ENCODE peak calls at places on chromosomes 6 and 20, in nine cellular contexts. I is aorta; X is uterus; Q is endodermal cell; J is DND-41; Z is effector memory CD4-positive, alpha-beta T cell; N is left ventricle myocardium inferior; M is left lung; R is A549. F is an unnamed sample.
A peak's percentile ranks its signal among the peaks of the same experiment; 100 is the strongest.

GRCh38 chr20:60046011-60046413 is 87.8 kb downstream of the CDH26 start:
- DNase-seq in Z (no peak), N (no peak), R (no peak), M (no peak), J (no peak), X (no peak), I (no peak), Q (no peak), F (no peak)

GRCh38 chr6:90885611-90886056 is 298.8 kb upstream of the MAP3K7 start:
- DNase-seq in Z (no peak), R (no peak), J (no peak), X (no peak), Q (peak; percentile 63), I (no peak), M (no peak), N (no peak), F (no peak)

GRCh38 chr6:129844118-129844891 is 16.8 kb downstream of the TMEM244 start:
- DNase-seq in X (no peak), Q (peak; percentile 75), R (no peak), N (no peak), J (no peak), M (no peak), Z (no peak), I (no peak), F (no peak)

GRCh38 chr6:26445934-26446667 is 5.8 kb downstream of the BTN3A3 start:
- DNase-seq in N (no peak), M (no peak), Q (no peak), I (no peak), R (no peak), Z (peak; percentile 16), J (no peak), X (no peak), F (no peak)

GRCh38 chr6:30914076-30914853 is at the start of gene VARS2:
- DNase-seq in N (peak; percentile 91), Z (peak; percentile 85), J (peak; percentile 90), Q (peak; percentile 94), I (peak; percentile 96), X (peak; percentile 93), M (peak; percentile 92), R (peak; percentile 88), F (peak; percentile 95)

GRCh38 chr6:108113557-108114519 is 39.3 kb upstream of the OSTM1 start:
- DNase-seq in J (peak; percentile 38), Q (peak; percentile 90), Z (no peak), N (peak; percentile 16), M (no peak), R (peak; percentile 34), X (no peak), I (no peak), F (no peak)

GRCh38 chr20:35085477-35086225 is 7.0 kb downstream of the TRPC4AP start:
- DNase-seq in M (no peak), R (no peak), Q (no peak), J (peak; percentile 55), N (no peak), Z (no peak), I (no peak), X (no peak), F (no peak)

GRCh38 chr20:30502670-30503069 is 754.8 kb upstream of the DEFB115 start:
- DNase-seq in X (no peak), M (no peak), I (no peak), N (no peak), Q (no peak), R (no peak), J (no peak), Z (no peak), F (no peak)

GRCh38 chr6:137936798-137937197 is 69.7 kb downstream of the TNFAIP3 start:
- DNase-seq in M (no peak), R (no peak), Z (no peak), Q (no peak), J (no peak), I (no peak), X (no peak), N (no peak), F (no peak)

GRCh38 chr6:91097316-91097878 is 510.5 kb upstream of the MAP3K7 start:
- DNase-seq in N (peak; percentile 56), I (no peak), X (peak; percentile 17), J (no peak), Z (no peak), R (no peak), Q (no peak), M (peak; percentile 37), F (no peak)

DNA sequence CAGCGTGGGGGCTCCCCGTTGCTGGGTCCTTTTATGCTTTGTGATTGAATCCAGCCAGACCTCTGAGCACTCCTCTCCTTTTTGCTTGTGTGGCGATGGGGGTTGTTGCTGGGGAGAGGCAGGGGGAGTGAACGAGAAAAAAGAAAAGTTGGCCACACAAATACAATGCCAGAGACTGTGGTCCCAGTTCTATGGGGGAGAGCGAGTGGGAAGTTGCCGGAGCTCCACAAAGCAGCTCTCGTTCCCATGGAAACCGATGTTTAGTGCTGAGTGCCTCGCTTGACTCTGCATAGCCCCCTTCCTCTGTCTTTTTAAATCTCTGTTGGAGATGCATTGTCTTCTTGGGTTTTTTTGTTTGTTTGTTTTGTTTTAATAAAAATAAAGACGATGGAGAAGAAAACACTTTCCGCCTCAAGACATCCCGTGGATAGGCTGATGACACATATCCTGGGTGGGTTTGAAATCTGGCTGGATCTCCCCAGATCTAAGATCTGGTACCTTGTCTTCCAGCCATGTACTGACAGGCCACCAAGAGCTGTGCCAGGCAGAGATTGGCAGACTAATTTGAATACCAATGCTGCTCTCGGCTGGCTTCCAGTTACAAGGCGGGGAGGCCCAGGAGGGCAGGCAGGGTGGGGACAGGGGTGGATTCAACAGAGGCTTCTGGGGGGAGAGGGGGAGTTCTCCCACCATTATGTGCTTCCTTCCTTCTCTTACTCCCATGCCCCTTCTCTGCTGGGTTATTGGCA is 529.3 kb downstream of the QKI start:
- DNase-seq in N (peak; percentile 42), Q (peak; percentile 84), Z (no peak), I (no peak), M (no peak), R (no peak), J (no peak), X (no peak), F (no peak)
- H3K4me1 ChIP-seq in N (peaks cover 48% of the 10 kb centered on the region), Q (peaks cover 16% of the 10 kb centered on the region), Z (no peaks in the 10 kb centered on the region), I (no peaks in the 10 kb centered on the region), M (no peaks in the 10 kb centered on the region), R (no peaks in the 10 kb centered on the region), J (no peaks in the 10 kb centered on the region), X (no peaks in the 10 kb centered on the region), F (peaks cover 35% of the 10 kb centered on the region)

DNA sequence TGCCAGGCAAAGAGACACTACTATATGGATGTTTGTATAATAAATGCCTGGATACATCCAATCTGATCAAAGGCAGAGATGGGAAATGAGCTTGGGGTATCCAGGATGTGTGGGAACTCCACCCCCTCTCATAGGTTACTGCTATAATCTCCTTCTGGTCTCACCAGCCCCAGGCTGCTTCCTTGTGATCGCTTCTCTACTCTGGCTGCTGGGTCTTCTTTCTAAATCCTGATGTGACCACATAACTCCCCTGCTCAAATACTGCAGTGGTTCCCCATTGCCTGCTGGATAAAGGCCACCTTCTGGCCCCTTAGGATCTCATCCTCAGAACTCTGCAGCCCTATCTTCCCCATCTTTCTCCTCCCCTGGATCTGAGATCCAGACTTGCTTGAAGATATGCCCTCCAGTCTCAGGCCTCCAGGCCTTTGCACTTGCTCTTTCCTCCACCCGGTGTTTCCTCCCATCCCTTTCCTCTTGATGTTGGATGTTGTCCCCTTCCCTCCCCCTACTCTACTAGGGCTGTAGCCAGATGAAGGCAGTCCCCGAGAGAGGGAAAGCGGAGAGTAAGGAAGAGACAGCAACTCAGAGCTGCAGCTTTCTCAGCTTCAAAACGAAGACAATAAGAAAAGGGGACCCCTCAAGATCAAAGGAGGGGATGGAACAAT is 828 bp upstream of the XKR7 start:
- DNase-seq in R (no peak), X (no peak), N (no peak), Q (no peak), M (no peak), Z (no peak), J (no peak), I (no peak), F (no peak)
- H3K4me3 ChIP-seq in R (no peak overlapping the region), X (no peak overlapping the region), N (no peak overlapping the region), Q (no peak overlapping the region), M (no peak overlapping the region), Z (no peak overlapping the region), J (no peak overlapping the region), I (no peak overlapping the region), F (no peak overlapping the region)

GRCh38 chr6:36386495-36387439 is 702 bp downstream of the ETV7 start:
- DNase-seq in X (peak; percentile 42), R (peak; percentile 13), Q (peak; percentile 83), Z (no peak), M (peak; percentile 41), I (peak; percentile 77), J (peak; percentile 12), N (no peak), F (no peak)

GRCh38 chr6:36382976-36383375 is 4.5 kb downstream of the ETV7 start:
- DNase-seq in N (no peak), J (no peak), R (no peak), M (no peak), Z (no peak), Q (no peak), X (no peak), I (no peak), F (no peak)

GRCh38 chr6:36384095-36384494 is 3.4 kb downstream of the ETV7 start:
- DNase-seq in N (no peak), Q (no peak), J (no peak), Z (no peak), I (no peak), M (no peak), R (no peak), X (no peak), F (no peak)

GRCh38 chr6:36381502-36382389 is 5.7 kb downstream of the ETV7 start:
- DNase-seq in R (no peak), Z (no peak), N (no peak), X (no peak), M (no peak), I (no peak), Q (no peak), J (no peak), F (no peak)

GRCh38 chr6:36383608-36384007 is 3.9 kb downstream of the ETV7 start:
- DNase-seq in X (no peak), I (no peak), M (no peak), R (peak; percentile 34), N (no peak), Z (no peak), Q (no peak), J (no peak), F (no peak)
- H3K4me1 ChIP-seq in X (no peaks in the 10 kb centered on the region), I (no peaks in the 10 kb centered on the region), M (peaks cover 28% of the 10 kb centered on the region), R (peaks cover 16% of the 10 kb centered on the region), N (peaks cover 25% of the 10 kb centered on the region), Z (peaks cover 10% of the 10 kb centered on the region), Q (peaks cover 6% of the 10 kb centered on the region), J (peaks cover 16% of the 10 kb centered on the region), F (no peaks in the 10 kb centered on the region)

GRCh38 chr6:111971181-111971829 is 82.6 kb upstream of the CCN6 start:
- DNase-seq in X (no peak), I (no peak), Q (no peak), J (no peak), M (no peak), Z (no peak), R (no peak), N (no peak), F (no peak)

GRCh38 chr6:111973897-111974639 is 79.8 kb upstream of the CCN6 start:
- DNase-seq in X (no peak), M (no peak), N (no peak), Q (no peak), I (no peak), J (no peak), Z (no peak), R (no peak), F (no peak)

GRCh38 chr6:111971866-111972532 is 81.9 kb upstream of the CCN6 start:
- DNase-seq in J (no peak), Z (no peak), X (no peak), M (no peak), I (no peak), N (no peak), R (no peak), Q (no peak), F (no peak)

GRCh38 chr6:111975501-111975900 is 78.4 kb upstream of the CCN6 start:
- DNase-seq in X (no peak), Z (no peak), J (no peak), N (no peak), Q (no peak), R (no peak), M (no peak), I (no peak), F (no peak)

GRCh38 chr6:111972714-111973678 is 80.9 kb upstream of the CCN6 start:
- DNase-seq in R (peak; percentile 19), Z (peak; percentile 21), I (peak; percentile 81), N (peak; percentile 28), X (peak; percentile 78), M (peak; percentile 69), J (no peak), Q (peak; percentile 68), F (peak; percentile 83)
- H3K4me3 ChIP-seq in R (no peak overlapping the region), Z (no peak overlapping the region), I (no peak overlapping the region), N (peak overlapping the region; percentile 22), X (no peak overlapping the region), M (no peak overlapping the region), J (no peak overlapping the region), Q (no peak overlapping the region), F (no peak overlapping the region)

F was measured in right atrium auricular region.